ENCODE peak calls at places on chromosome 10, in nine cellular contexts. One of them, this sample, is unnamed.

GRCh38 chr10:6247041-6247712 is 44.4 kb downstream of the PFKFB3 start:
- DNase-seq in lung: no peak
- DNase-seq in H4: no peak
- DNase-seq in stimulated activated CD4-positive, alpha-beta T cell treated with anti-CD3 and anti-CD28 coated beads, TNF-alpha, amount 100 ng/mL, for 48 hours: no peak
- DNase-seq in cerebellum: no peak
- DNase-seq in ovary: no peak
- DNase-seq in fibroblast of pulmonary artery: peak
- DNase-seq in activated T-helper 1 cell treated with Interleukin-2 at 50 U/mL for 16 hours: no peak
- DNase-seq in NCI-H1092: no peak
- DNase-seq in this sample: no peak

GRCh38 chr10:77504196-77504869 is 133.3 kb downstream of the KCNMA1 start:
- DNase-seq in lung: no peak
- DNase-seq in fibroblast of pulmonary artery: peak
- DNase-seq in H4: no peak
- DNase-seq in activated T-helper 1 cell treated with Interleukin-2 at 50 U/mL for 16 hours: no peak
- DNase-seq in ovary: no peak
- DNase-seq in NCI-H1092: no peak
- DNase-seq in cerebellum: no peak
- DNase-seq in stimulated activated CD4-positive, alpha-beta T cell treated with anti-CD3 and anti-CD28 coated beads, TNF-alpha, amount 100 ng/mL, for 48 hours: no peak
- DNase-seq in this sample: no peak

GRCh38 chr10:116565533-116565932 is 19.8 kb downstream of the PNLIP start:
- DNase-seq in ovary: no peak
- DNase-seq in lung: no peak
- DNase-seq in stimulated activated CD4-positive, alpha-beta T cell treated with anti-CD3 and anti-CD28 coated beads, TNF-alpha, amount 100 ng/mL, for 48 hours: no peak
- DNase-seq in H4: no peak
- DNase-seq in NCI-H1092: no peak
- DNase-seq in fibroblast of pulmonary artery: no peak
- DNase-seq in activated T-helper 1 cell treated with Interleukin-2 at 50 U/mL for 16 hours: no peak
- DNase-seq in cerebellum: no peak
- DNase-seq in this sample: no peak

GRCh38 chr10:72009430-72010081 is 45.4 kb downstream of the CHST3 start:
- DNase-seq in stimulated activated CD4-positive, alpha-beta T cell treated with anti-CD3 and anti-CD28 coated beads, TNF-alpha, amount 100 ng/mL, for 48 hours: no peak
- DNase-seq in ovary: peak
- DNase-seq in NCI-H1092: peak
- DNase-seq in activated T-helper 1 cell treated with Interleukin-2 at 50 U/mL for 16 hours: no peak
- DNase-seq in fibroblast of pulmonary artery: peak
- DNase-seq in H4: peak
- DNase-seq in lung: peak
- DNase-seq in cerebellum: no peak
- DNase-seq in this sample: no peak

GRCh38 chr10:49115796-49116508 is 630 bp upstream of the VSTM4 start:
- DNase-seq in NCI-H1092: no peak
- DNase-seq in cerebellum: no peak
- DNase-seq in lung: peak
- DNase-seq in H4: no peak
- DNase-seq in fibroblast of pulmonary artery: no peak
- DNase-seq in ovary: no peak
- DNase-seq in activated T-helper 1 cell treated with Interleukin-2 at 50 U/mL for 16 hours: no peak
- DNase-seq in stimulated activated CD4-positive, alpha-beta T cell treated with anti-CD3 and anti-CD28 coated beads, TNF-alpha, amount 100 ng/mL, for 48 hours: no peak
- DNase-seq in this sample: no peak

GRCh38 chr10:80504158-80504811 is 33.4 kb upstream of the SH2D4B start:
- DNase-seq in activated T-helper 1 cell treated with Interleukin-2 at 50 U/mL for 16 hours: no peak
- DNase-seq in lung: no peak
- DNase-seq in fibroblast of pulmonary artery: no peak
- DNase-seq in NCI-H1092: no peak
- DNase-seq in ovary: no peak
- DNase-seq in stimulated activated CD4-positive, alpha-beta T cell treated with anti-CD3 and anti-CD28 coated beads, TNF-alpha, amount 100 ng/mL, for 48 hours: no peak
- DNase-seq in cerebellum: no peak
- DNase-seq in H4: no peak
- DNase-seq in this sample: no peak

GRCh38 chr10:21510218-21511070 is 15.0 kb downstream of the SKIDA1 start:
- DNase-seq in lung: no peak
- DNase-seq in stimulated activated CD4-positive, alpha-beta T cell treated with anti-CD3 and anti-CD28 coated beads, TNF-alpha, amount 100 ng/mL, for 48 hours: no peak
- DNase-seq in activated T-helper 1 cell treated with Interleukin-2 at 50 U/mL for 16 hours: no peak
- DNase-seq in H4: no peak
- DNase-seq in cerebellum: no peak
- DNase-seq in NCI-H1092: no peak
- DNase-seq in ovary: peak
- DNase-seq in fibroblast of pulmonary artery: no peak
- DNase-seq in this sample: no peak

GRCh38 chr10:5573968-5574641 is 49.3 kb downstream of the CALML3 start:
- DNase-seq in H4: no peak
- DNase-seq in NCI-H1092: no peak
- DNase-seq in cerebellum: no peak
- DNase-seq in stimulated activated CD4-positive, alpha-beta T cell treated with anti-CD3 and anti-CD28 coated beads, TNF-alpha, amount 100 ng/mL, for 48 hours: no peak
- DNase-seq in ovary: no peak
- DNase-seq in activated T-helper 1 cell treated with Interleukin-2 at 50 U/mL for 16 hours: no peak
- DNase-seq in lung: no peak
- DNase-seq in fibroblast of pulmonary artery: no peak
- DNase-seq in this sample: no peak

GRCh38 chr10:89391882-89392756 is at the start of gene IFIT1:
- DNase-seq in lung: peak
- DNase-seq in cerebellum: peak
- DNase-seq in activated T-helper 1 cell treated with Interleukin-2 at 50 U/mL for 16 hours: peak
- DNase-seq in NCI-H1092: no peak
- DNase-seq in H4: peak
- DNase-seq in fibroblast of pulmonary artery: peak
- DNase-seq in ovary: peak
- DNase-seq in stimulated activated CD4-positive, alpha-beta T cell treated with anti-CD3 and anti-CD28 coated beads, TNF-alpha, amount 100 ng/mL, for 48 hours: no peak
- DNase-seq in this sample: peak

GRCh38 chr10:13049774-13050420 is 48.4 kb upstream of the CCDC3 start:
- DNase-seq in fibroblast of pulmonary artery: no peak
- DNase-seq in cerebellum: no peak
- DNase-seq in ovary: no peak
- DNase-seq in H4: no peak
- DNase-seq in stimulated activated CD4-positive, alpha-beta T cell treated with anti-CD3 and anti-CD28 coated beads, TNF-alpha, amount 100 ng/mL, for 48 hours: no peak
- DNase-seq in activated T-helper 1 cell treated with Interleukin-2 at 50 U/mL for 16 hours: no peak
- DNase-seq in lung: no peak
- DNase-seq in NCI-H1092: no peak
- DNase-seq in this sample: no peak

GRCh38 chr10:110544958-110545537 is 22.4 kb upstream of the SMC3 start:
- DNase-seq in NCI-H1092: no peak
- DNase-seq in fibroblast of pulmonary artery: peak
- DNase-seq in ovary: no peak
- DNase-seq in activated T-helper 1 cell treated with Interleukin-2 at 50 U/mL for 16 hours: no peak
- DNase-seq in lung: no peak
- DNase-seq in cerebellum: no peak
- DNase-seq in H4: peak
- DNase-seq in stimulated activated CD4-positive, alpha-beta T cell treated with anti-CD3 and anti-CD28 coated beads, TNF-alpha, amount 100 ng/mL, for 48 hours: no peak
- DNase-seq in this sample: no peak

GRCh38 chr10:127081946-127082345 is 114.4 kb downstream of the INSYN2A start:
- DNase-seq in lung: no peak
- DNase-seq in activated T-helper 1 cell treated with Interleukin-2 at 50 U/mL for 16 hours: no peak
- DNase-seq in H4: no peak
- DNase-seq in fibroblast of pulmonary artery: no peak
- DNase-seq in ovary: no peak
- DNase-seq in stimulated activated CD4-positive, alpha-beta T cell treated with anti-CD3 and anti-CD28 coated beads, TNF-alpha, amount 100 ng/mL, for 48 hours: no peak
- DNase-seq in NCI-H1092: no peak
- DNase-seq in cerebellum: no peak
- DNase-seq in this sample: no peak

GRCh38 chr10:125148576-125148975 is 11.8 kb downstream of the CTBP2 start:
- DNase-seq in activated T-helper 1 cell treated with Interleukin-2 at 50 U/mL for 16 hours: no peak
- DNase-seq in stimulated activated CD4-positive, alpha-beta T cell treated with anti-CD3 and anti-CD28 coated beads, TNF-alpha, amount 100 ng/mL, for 48 hours: no peak
- DNase-seq in H4: no peak
- DNase-seq in fibroblast of pulmonary artery: no peak
- DNase-seq in NCI-H1092: no peak
- DNase-seq in lung: no peak
- DNase-seq in cerebellum: no peak
- DNase-seq in ovary: no peak
- DNase-seq in this sample: no peak

GRCh38 chr10:52331759-52332364 is 17.8 kb downstream of the DKK1 start:
- DNase-seq in cerebellum: no peak
- DNase-seq in H4: no peak
- DNase-seq in ovary: no peak
- DNase-seq in lung: no peak
- DNase-seq in NCI-H1092: no peak
- DNase-seq in activated T-helper 1 cell treated with Interleukin-2 at 50 U/mL for 16 hours: no peak
- DNase-seq in fibroblast of pulmonary artery: no peak
- DNase-seq in stimulated activated CD4-positive, alpha-beta T cell treated with anti-CD3 and anti-CD28 coated beads, TNF-alpha, amount 100 ng/mL, for 48 hours: no peak
- DNase-seq in this sample: no peak

GRCh38 chr10:75647675-75648074 is 216.3 kb downstream of the LRMDA start:
- DNase-seq in stimulated activated CD4-positive, alpha-beta T cell treated with anti-CD3 and anti-CD28 coated beads, TNF-alpha, amount 100 ng/mL, for 48 hours: no peak
- DNase-seq in fibroblast of pulmonary artery: no peak
- DNase-seq in ovary: no peak
- DNase-seq in cerebellum: no peak
- DNase-seq in lung: no peak
- DNase-seq in H4: no peak
- DNase-seq in activated T-helper 1 cell treated with Interleukin-2 at 50 U/mL for 16 hours: no peak
- DNase-seq in NCI-H1092: no peak
- DNase-seq in this sample: no peak

GRCh38 chr10:115989621-115990020 is 283.4 kb downstream of the GFRA1 start:
- DNase-seq in activated T-helper 1 cell treated with Interleukin-2 at 50 U/mL for 16 hours: no peak
- DNase-seq in fibroblast of pulmonary artery: no peak
- DNase-seq in H4: no peak
- DNase-seq in stimulated activated CD4-positive, alpha-beta T cell treated with anti-CD3 and anti-CD28 coated beads, TNF-alpha, amount 100 ng/mL, for 48 hours: no peak
- DNase-seq in cerebellum: no peak
- DNase-seq in NCI-H1092: no peak
- DNase-seq in ovary: no peak
- DNase-seq in lung: no peak
- DNase-seq in this sample: no peak

GRCh38 chr10:61733358-61733940 is 70.7 kb downstream of the CABCOCO1 start:
- DNase-seq in stimulated activated CD4-positive, alpha-beta T cell treated with anti-CD3 and anti-CD28 coated beads, TNF-alpha, amount 100 ng/mL, for 48 hours: no peak
- DNase-seq in ovary: peak
- DNase-seq in activated T-helper 1 cell treated with Interleukin-2 at 50 U/mL for 16 hours: no peak
- DNase-seq in cerebellum: no peak
- DNase-seq in NCI-H1092: peak
- DNase-seq in fibroblast of pulmonary artery: peak
- DNase-seq in H4: peak
- DNase-seq in lung: no peak
- DNase-seq in this sample: peak

GRCh38 chr10:119316729-119317097 is 109.3 kb downstream of the GRK5 start:
- DNase-seq in ovary: no peak
- DNase-seq in NCI-H1092: no peak
- DNase-seq in lung: no peak
- DNase-seq in activated T-helper 1 cell treated with Interleukin-2 at 50 U/mL for 16 hours: no peak
- DNase-seq in fibroblast of pulmonary artery: peak
- DNase-seq in cerebellum: no peak
- DNase-seq in H4: peak
- DNase-seq in stimulated activated CD4-positive, alpha-beta T cell treated with anti-CD3 and anti-CD28 coated beads, TNF-alpha, amount 100 ng/mL, for 48 hours: no peak
- DNase-seq in this sample: no peak

GRCh38 chr10:77888356-77888703 is 38.2 kb downstream of the DLG5 start:
- DNase-seq in lung: no peak
- DNase-seq in stimulated activated CD4-positive, alpha-beta T cell treated with anti-CD3 and anti-CD28 coated beads, TNF-alpha, amount 100 ng/mL, for 48 hours: no peak
- DNase-seq in fibroblast of pulmonary artery: peak
- DNase-seq in H4: no peak
- DNase-seq in ovary: no peak
- DNase-seq in NCI-H1092: no peak
- DNase-seq in cerebellum: no peak
- DNase-seq in activated T-helper 1 cell treated with Interleukin-2 at 50 U/mL for 16 hours: no peak
- DNase-seq in this sample: no peak

GRCh38 chr10:60627778-60628773 is 150.2 kb upstream of the CDK1 start:
- DNase-seq in H4: no peak
- DNase-seq in activated T-helper 1 cell treated with Interleukin-2 at 50 U/mL for 16 hours: no peak
- DNase-seq in cerebellum: no peak
- DNase-seq in stimulated activated CD4-positive, alpha-beta T cell treated with anti-CD3 and anti-CD28 coated beads, TNF-alpha, amount 100 ng/mL, for 48 hours: no peak
- DNase-seq in ovary: no peak
- DNase-seq in lung: no peak
- DNase-seq in NCI-H1092: no peak
- DNase-seq in fibroblast of pulmonary artery: no peak
- DNase-seq in this sample: no peak

GRCh38 chr10:132866601-132867381 is 75.6 kb downstream of the CFAP46 start:
- DNase-seq in activated T-helper 1 cell treated with Interleukin-2 at 50 U/mL for 16 hours: no peak
- DNase-seq in fibroblast of pulmonary artery: no peak
- DNase-seq in cerebellum: no peak
- DNase-seq in lung: no peak
- DNase-seq in stimulated activated CD4-positive, alpha-beta T cell treated with anti-CD3 and anti-CD28 coated beads, TNF-alpha, amount 100 ng/mL, for 48 hours: no peak
- DNase-seq in ovary: peak
- DNase-seq in NCI-H1092: no peak
- DNase-seq in H4: no peak
- DNase-seq in this sample: no peak

GRCh38 chr10:102656026-102656425 is 11.7 kb downstream of the TRIM8 start:
- DNase-seq in ovary: no peak
- DNase-seq in NCI-H1092: no peak
- DNase-seq in cerebellum: no peak
- DNase-seq in lung: no peak
- DNase-seq in activated T-helper 1 cell treated with Interleukin-2 at 50 U/mL for 16 hours: no peak
- DNase-seq in H4: no peak
- DNase-seq in stimulated activated CD4-positive, alpha-beta T cell treated with anti-CD3 and anti-CD28 coated beads, TNF-alpha, amount 100 ng/mL, for 48 hours: no peak
- DNase-seq in fibroblast of pulmonary artery: no peak
- DNase-seq in this sample: no peak

GRCh38 chr10:103551619-103552602 is 58.4 kb downstream of the NEURL1 start:
- DNase-seq in activated T-helper 1 cell treated with Interleukin-2 at 50 U/mL for 16 hours: no peak
- DNase-seq in NCI-H1092: no peak
- DNase-seq in lung: no peak
- DNase-seq in stimulated activated CD4-positive, alpha-beta T cell treated with anti-CD3 and anti-CD28 coated beads, TNF-alpha, amount 100 ng/mL, for 48 hours: no peak
- DNase-seq in ovary: no peak
- DNase-seq in H4: no peak
- DNase-seq in fibroblast of pulmonary artery: no peak
- DNase-seq in cerebellum: no peak
- DNase-seq in this sample: no peak